ENCODE peak calls at places on chromosomes 2 and 18, in six cellular contexts. N is heart left ventricle; O is GM20000; D is GF-D8; Q is activated CD8-positive, alpha-beta memory T cell treated with anti-CD3 and anti-CD28 coated beads for 24 hours; Z is stimulated activated CD8-positive, alpha-beta memory T cell treated with anti-CD3 and anti-CD28 coated beads, Interleukin-2, amount 100 ng/mL, for 48 hours. X is an unnamed sample.

GRCh38 chr2:173076557-173077345 is 1.1 kb downstream of the MAP3K20 start:
- DNase-seq in N (peak), O (peak), D (peak), Q (peak), Z (peak), X (no peak)

GRCh38 chr2:37586663-37587409 is 84.6 kb downstream of the CDC42EP3 start:
- DNase-seq in N (no peak), O (no peak), D (no peak), Q (no peak), Z (no peak), X (no peak)

GRCh38 chr18:51278045-51278649 is 80.7 kb upstream of the MEX3C start:
- DNase-seq in N (no peak), O (peak), D (peak), Q (peak), Z (peak), X (peak)

GRCh38 chr2:172000696-172001361 is 1.1 kb downstream of the METAP1D start:
- DNase-seq in N (no peak), O (no peak), D (no peak), Q (peak), Z (no peak), X (no peak)

GRCh38 chr18:48649231-48649630 is 110.4 kb downstream of the CTIF start:
- DNase-seq in N (no peak), O (no peak), D (no peak), Q (no peak), Z (no peak), X (no peak)

GRCh38 chr2:159708066-159708760 is 4.1 kb upstream of the MARCHF7 start:
- DNase-seq in N (no peak), O (no peak), D (no peak), Q (no peak), Z (no peak), X (no peak)

GRCh38 chr2:99989905-99990304 is 152.5 kb downstream of the AFF3 start:
- DNase-seq in N (no peak), O (no peak), D (no peak), Q (no peak), Z (no peak), X (no peak)

GRCh38 chr2:11163439-11164317 is 8.4 kb downstream of the SLC66A3 start:
- DNase-seq in N (no peak), O (no peak), D (no peak), Q (no peak), Z (no peak), X (no peak)

GRCh38 chr2:147161746-147162145 is 683.1 kb upstream of the ACVR2A start:
- DNase-seq in N (no peak), O (no peak), D (no peak), Q (no peak), Z (no peak), X (no peak)

GRCh38 chr2:170271340-170271739 is 93.4 kb downstream of the MYO3B start:
- DNase-seq in N (no peak), O (no peak), D (no peak), Q (no peak), Z (no peak), X (no peak)

GRCh38 chr2:40487592-40487991 is 35.7 kb upstream of the SLC8A1 start:
- DNase-seq in N (no peak), O (no peak), D (no peak), Q (no peak), Z (no peak), X (no peak)

GRCh38 chr2:48198285-48198821 is 292.1 kb upstream of the FBXO11 start:
- DNase-seq in N (no peak), O (no peak), D (no peak), Q (no peak), Z (no peak), X (no peak)